ENCODE peak calls at places on chromosomes 1 and 21, in six cellular contexts. W is body of pancreas, X is heart left ventricle, P is colonic mucosa, B is lower lobe of right lung, O is fibroblast of lung. C is an unnamed sample.

GRCh38 chr1:94130851-94131595 is 10.1 kb upstream of the ABCA4 start:
- DNase-seq in W (no peak), X (no peak), P (no peak), B (no peak), O (no peak), C (no peak)

GRCh38 chr1:110548381-110548780 is 29.4 kb upstream of the KCNA10 start:
- DNase-seq in W (peak; percentile 16), X (no peak), P (no peak), B (no peak), O (no peak), C (no peak)

GRCh38 chr1:89844236-89844807 is 23.5 kb downstream of the LRRC8D start:
- DNase-seq in W (no peak), X (no peak), P (no peak), B (no peak), O (peak; percentile 11), C (no peak)

GRCh38 chr1:39128959-39129358 is 75.5 kb upstream of the MACF1 start:
- DNase-seq in W (peak; percentile 97), X (no peak), P (peak; percentile 93), B (peak; percentile 84), O (no peak), C (peak; percentile 89)

GRCh38 chr1:234331511-234331910 is 41.7 kb upstream of the COA6 start:
- DNase-seq in W (no peak), X (no peak), P (no peak), B (peak; percentile 59), O (peak; percentile 30), C (no peak)

GRCh38 chr1:42730988-42731387 is 9.0 kb downstream of the CLDN19 start:
- DNase-seq in W (no peak), X (no peak), P (peak; percentile 65), B (no peak), O (no peak), C (peak; percentile 55)

GRCh38 chr1:48697066-48697707 is 79.5 kb downstream of the BEND5 start:
- DNase-seq in W (peak; percentile 56), X (peak; percentile 68), P (peak; percentile 66), B (peak; percentile 71), O (peak; percentile 28), C (peak; percentile 63)

GRCh38 chr21:16389622-16390021 is 659.8 kb downstream of the USP25 start:
- DNase-seq in W (no peak), X (no peak), P (no peak), B (no peak), O (no peak), C (no peak)

GRCh38 chr1:208808301-208808700 is 564.1 kb upstream of the PLXNA2 start:
- DNase-seq in W (no peak), X (no peak), P (no peak), B (no peak), O (no peak), C (no peak)

GRCh38 chr1:91578320-91579109 is 77.9 kb downstream of the CDC7 start:
- DNase-seq in W (no peak), X (no peak), P (no peak), B (no peak), O (no peak), C (no peak)

GRCh38 chr21:36109868-36110267 is 25.0 kb upstream of the CBR3 start:
- DNase-seq in W (no peak), X (no peak), P (no peak), B (no peak), O (no peak), C (no peak)

GRCh38 chr1:2414297-2414958 is 2.1 kb upstream of the PEX10 start:
- DNase-seq in W (peak; percentile 75), X (peak; percentile 88), P (peak; percentile 83), B (peak; percentile 83), O (peak; percentile 53), C (peak; percentile 87)

GRCh38 chr1:231248778-231249177 is 7.8 kb downstream of the GNPAT start:
- DNase-seq in W (no peak), X (no peak), P (no peak), B (no peak), O (peak; percentile 8), C (no peak)

GRCh38 chr21:32389337-32390015 is 3.3 kb downstream of the URB1 start:
- DNase-seq in W (no peak), X (no peak), P (no peak), B (no peak), O (no peak), C (no peak)

GRCh38 chr1:174191255-174191906 is 32.1 kb downstream of the RABGAP1L start:
- DNase-seq in W (no peak), X (no peak), P (no peak), B (no peak), O (no peak), C (no peak)

GRCh38 chr21:27424601-27425000 is 457.7 kb upstream of the ADAMTS5 start:
- DNase-seq in W (no peak), X (no peak), P (no peak), B (no peak), O (no peak), C (no peak)

GRCh38 chr1:18944810-18945209 is 11.7 kb downstream of the IFFO2 start:
- DNase-seq in W (no peak), X (no peak), P (no peak), B (no peak), O (no peak), C (no peak)

GRCh38 chr1:89552481-89553194 is 28.0 kb downstream of the LRRC8B start:
- DNase-seq in W (peak; percentile 44), X (no peak), P (no peak), B (no peak), O (peak; percentile 66), C (peak; percentile 18)

GRCh38 chr1:197659175-197659574 is 116.1 kb downstream of the DENND1B start:
- DNase-seq in W (no peak), X (no peak), P (no peak), B (no peak), O (no peak), C (no peak)

GRCh38 chr1:81832573-81832972 is 31.8 kb downstream of the ADGRL2 start:
- DNase-seq in W (no peak), X (no peak), P (no peak), B (no peak), O (peak; percentile 83), C (no peak)

GRCh38 chr1:87796521-87796920 is 467.8 kb downstream of the LMO4 start:
- DNase-seq in W (peak; percentile 34), X (no peak), P (no peak), B (no peak), O (no peak), C (no peak)

GRCh38 chr1:87804128-87804527 is 475.4 kb downstream of the LMO4 start:
- DNase-seq in W (no peak), X (no peak), P (no peak), B (no peak), O (no peak), C (no peak)

GRCh38 chr1:87799451-87799850 is 470.8 kb downstream of the LMO4 start:
- DNase-seq in W (no peak), X (no peak), P (no peak), B (no peak), O (no peak), C (no peak)

GRCh38 chr1:87803395-87803794 is 474.7 kb downstream of the LMO4 start:
- DNase-seq in W (no peak), X (no peak), P (no peak), B (no peak), O (no peak), C (no peak)

GRCh38 chr1:87800006-87800405 is 471.3 kb downstream of the LMO4 start:
- DNase-seq in W (no peak), X (no peak), P (no peak), B (no peak), O (no peak), C (no peak)
- H3K27ac ChIP-seq in W (no peak overlapping the region), X (no peak overlapping the region), P (no peak overlapping the region), B (no peak overlapping the region), O (no peak overlapping the region), C (no peak overlapping the region)

GRCh38 chr1:147643974-147644373 is 26.4 kb downstream of the ACP6 start:
- DNase-seq in W (no peak), X (no peak), P (no peak), B (no peak), O (no peak), C (no peak)
- H3K27ac ChIP-seq in W (no peak overlapping the region), X (no peak overlapping the region), P (no peak overlapping the region), B (no peak overlapping the region), O (no peak overlapping the region), C (no peak overlapping the region)

GRCh38 chr1:16613185-16614147 is at the start of gene NBPF1:
- DNase-seq in W (peak; percentile 97), X (peak; percentile 100), P (peak; percentile 100), B (peak; percentile 97), O (peak; percentile 93), C (peak; percentile 99)

GRCh38 chr1:16615253-16616252 is 2.2 kb upstream of the NBPF1 start:
- DNase-seq in W (peak; percentile 3), X (peak; percentile 58), P (peak; percentile 36), B (peak; percentile 45), O (no peak), C (peak; percentile 21)

GRCh38 chr1:16608838-16609560 is 4.4 kb downstream of the NBPF1 start:
- DNase-seq in W (no peak), X (no peak), P (no peak), B (no peak), O (no peak), C (no peak)

GRCh38 chr1:16614361-16615252 is 1.2 kb upstream of the NBPF1 start:
- DNase-seq in W (peak; percentile 7), X (peak; percentile 58), P (peak; percentile 42), B (peak; percentile 46), O (no peak), C (peak; percentile 24)

DNA sequence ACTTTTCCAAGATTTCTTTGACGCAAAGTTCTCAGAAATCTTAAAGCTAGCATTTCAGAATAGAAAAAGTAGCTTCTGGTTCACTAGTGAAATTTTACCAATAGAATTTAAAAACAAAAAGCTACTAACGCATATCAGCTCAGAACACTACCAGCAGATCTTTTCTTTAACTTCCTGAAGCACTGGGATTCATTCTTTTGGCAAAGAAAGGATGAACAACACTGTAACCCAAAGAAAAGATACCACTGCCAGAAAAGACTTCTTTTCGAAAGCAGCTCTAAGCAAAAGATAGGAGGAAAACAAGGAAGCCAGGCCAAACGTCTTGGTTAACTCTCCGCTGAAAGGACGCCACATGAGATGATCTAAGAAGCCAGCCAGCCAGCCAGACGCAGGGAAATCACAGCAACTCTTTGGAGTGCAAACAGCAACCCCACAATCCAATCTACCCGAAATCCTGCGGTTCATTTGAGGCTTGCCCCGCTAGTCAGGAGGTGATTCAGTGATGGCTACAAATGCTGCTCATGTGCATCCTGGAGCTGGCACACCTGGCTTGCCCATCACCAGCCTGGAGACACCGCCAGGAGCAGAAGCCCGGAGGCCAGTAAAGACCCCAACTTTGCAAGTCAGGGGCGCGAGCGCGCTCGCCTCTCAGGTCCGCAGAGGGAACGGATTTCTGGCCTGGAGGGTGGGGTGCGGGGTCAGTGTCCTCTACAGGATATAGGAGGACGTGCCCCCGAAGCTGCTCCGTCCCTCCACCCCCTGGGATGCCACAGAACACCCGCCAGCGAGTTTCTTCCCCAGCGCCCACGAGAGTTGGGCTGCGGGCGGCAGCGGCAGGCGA is 812 bp downstream of the NBPF1 start:
- DNase-seq in W (peak; percentile 74), X (peak; percentile 82), P (peak; percentile 85), B (peak; percentile 64), O (peak; percentile 89), C (peak; percentile 75)
- H3K27ac ChIP-seq in W (peak overlapping the region; percentile 63), X (peak overlapping the region; percentile 23), P (peak overlapping the region; percentile 63), B (peak overlapping the region; percentile 75), O (peak overlapping the region; percentile 46), C (peak overlapping the region; percentile 84)

DNA sequence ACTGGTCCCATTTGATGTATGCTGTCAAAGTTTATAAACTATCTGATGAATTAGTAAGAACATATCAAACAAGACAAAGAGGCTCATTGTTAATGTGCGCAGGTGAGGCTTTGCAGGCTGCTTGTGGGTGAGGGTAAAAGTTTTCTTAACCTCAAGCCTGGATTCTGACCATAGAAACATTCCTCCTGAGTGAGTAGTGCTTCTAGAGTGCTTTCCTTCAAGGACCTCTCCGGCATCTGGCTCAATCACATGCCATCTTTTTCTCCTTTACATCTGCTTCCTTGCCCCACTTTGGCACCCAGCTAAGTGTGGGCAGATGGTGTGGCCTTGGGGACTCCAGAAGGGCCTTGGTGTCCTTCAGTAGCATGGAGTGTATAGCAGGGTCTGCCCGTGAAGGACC is 104.0 kb downstream of the ROR1 start:
- DNase-seq in W (no peak), X (no peak), P (no peak), B (no peak), O (peak; percentile 69), C (no peak)
- H3K27ac ChIP-seq in W (no peak overlapping the region), X (no peak overlapping the region), P (no peak overlapping the region), B (no peak overlapping the region), O (no peak overlapping the region), C (no peak overlapping the region)